ENCODE peak calls at places on chromosomes 4 and X, in eight cellular contexts. F is GM12865, H is lower lobe of right lung, L is ovary, P is Peyer's patch, W is NB4, G is fibroblast of lung, T is kidney. E is an unnamed sample.

GRCh38 chrX:13428055-13428786 is 108.4 kb upstream of the ATXN3L start:
- DNase-seq in W (peak; percentile 60), P (no peak), H (no peak), L (no peak), F (no peak), T (no peak), G (peak; percentile 41), E (peak; percentile 89)

GRCh38 chr4:61202100-61202637 is 2.0 kb downstream of the ADGRL3 start:
- DNase-seq in F (no peak), T (peak; percentile 68), W (no peak), L (no peak), P (no peak), H (peak; percentile 38), G (peak; percentile 18), E (no peak)

GRCh38 chrX:56759736-56760409 is 30.8 kb downstream of the NBDY start:
- DNase-seq in F (no peak), H (no peak), P (no peak), T (peak; percentile 65), L (no peak), W (no peak), G (no peak), E (no peak)

GRCh38 chr4:10655968-10656367 is 28.6 kb downstream of the CLNK start:
- DNase-seq in P (no peak), G (peak; percentile 80), H (no peak), W (no peak), L (no peak), F (no peak), T (no peak), E (peak; percentile 81)

GRCh38 chr4:169741569-169741968 is 16.2 kb downstream of the HPF1 start:
- DNase-seq in F (no peak), T (no peak), L (no peak), H (no peak), G (peak; percentile 16), P (no peak), W (peak; percentile 17), E (no peak)

GRCh38 chrX:9149831-9150230 is 115.9 kb upstream of the FAM9B start:
- DNase-seq in W (no peak), H (no peak), F (no peak), T (no peak), P (no peak), L (no peak), G (peak; percentile 31), E (peak; percentile 52)

GRCh38 chr4:36187723-36188333 is 56.5 kb downstream of the ARAP2 start:
- DNase-seq in H (no peak), W (peak; percentile 54), G (peak; percentile 62), P (no peak), T (no peak), F (peak; percentile 39), L (no peak), E (peak; percentile 27)

GRCh38 chrX:7987160-7987992 is 60.2 kb upstream of the PNPLA4 start:
- DNase-seq in W (peak; percentile 82), H (no peak), P (no peak), L (no peak), T (no peak), G (no peak), F (peak; percentile 18), E (peak; percentile 48)

GRCh38 chr4:80202190-80202711 is 4.9 kb downstream of the PRDM8 start:
- DNase-seq in H (peak; percentile 90), L (peak; percentile 88), G (peak; percentile 67), T (peak; percentile 93), P (peak; percentile 88), W (peak; percentile 89), F (peak; percentile 68), E (peak; percentile 94)

GRCh38 chr4:128009428-128009827 is 44.2 kb downstream of the ABHD18 start:
- DNase-seq in L (no peak), W (no peak), H (no peak), T (no peak), P (no peak), G (no peak), F (no peak), E (no peak)

GRCh38 chr4:119540249-119540648 is 88.4 kb downstream of the PDE5A start:
- DNase-seq in W (no peak), P (no peak), F (no peak), H (no peak), L (no peak), T (no peak), G (no peak), E (no peak)

GRCh38 chrX:16783452-16783851 is 2.8 kb upstream of the TXLNG start:
- DNase-seq in H (no peak), F (no peak), L (no peak), G (no peak), W (no peak), T (no peak), P (no peak), E (no peak)

GRCh38 chrX:16786139-16786790 is at the start of gene TXLNG:
- DNase-seq in P (peak; percentile 95), T (peak; percentile 100), F (peak; percentile 98), W (peak; percentile 99), L (peak; percentile 99), H (peak; percentile 96), G (peak; percentile 98), E (peak; percentile 98)

GRCh38 chrX:16785247-16786138 is 773 bp upstream of the TXLNG start:
- DNase-seq in H (no peak), P (peak; percentile 49), W (no peak), G (no peak), F (no peak), T (no peak), L (peak; percentile 33), E (no peak)

GRCh38 chrX:16788477-16788876 is 2.2 kb downstream of the TXLNG start:
- DNase-seq in W (peak; percentile 31), H (no peak), P (no peak), G (peak; percentile 36), F (no peak), T (no peak), L (peak; percentile 60), E (peak; percentile 46)

DNA sequence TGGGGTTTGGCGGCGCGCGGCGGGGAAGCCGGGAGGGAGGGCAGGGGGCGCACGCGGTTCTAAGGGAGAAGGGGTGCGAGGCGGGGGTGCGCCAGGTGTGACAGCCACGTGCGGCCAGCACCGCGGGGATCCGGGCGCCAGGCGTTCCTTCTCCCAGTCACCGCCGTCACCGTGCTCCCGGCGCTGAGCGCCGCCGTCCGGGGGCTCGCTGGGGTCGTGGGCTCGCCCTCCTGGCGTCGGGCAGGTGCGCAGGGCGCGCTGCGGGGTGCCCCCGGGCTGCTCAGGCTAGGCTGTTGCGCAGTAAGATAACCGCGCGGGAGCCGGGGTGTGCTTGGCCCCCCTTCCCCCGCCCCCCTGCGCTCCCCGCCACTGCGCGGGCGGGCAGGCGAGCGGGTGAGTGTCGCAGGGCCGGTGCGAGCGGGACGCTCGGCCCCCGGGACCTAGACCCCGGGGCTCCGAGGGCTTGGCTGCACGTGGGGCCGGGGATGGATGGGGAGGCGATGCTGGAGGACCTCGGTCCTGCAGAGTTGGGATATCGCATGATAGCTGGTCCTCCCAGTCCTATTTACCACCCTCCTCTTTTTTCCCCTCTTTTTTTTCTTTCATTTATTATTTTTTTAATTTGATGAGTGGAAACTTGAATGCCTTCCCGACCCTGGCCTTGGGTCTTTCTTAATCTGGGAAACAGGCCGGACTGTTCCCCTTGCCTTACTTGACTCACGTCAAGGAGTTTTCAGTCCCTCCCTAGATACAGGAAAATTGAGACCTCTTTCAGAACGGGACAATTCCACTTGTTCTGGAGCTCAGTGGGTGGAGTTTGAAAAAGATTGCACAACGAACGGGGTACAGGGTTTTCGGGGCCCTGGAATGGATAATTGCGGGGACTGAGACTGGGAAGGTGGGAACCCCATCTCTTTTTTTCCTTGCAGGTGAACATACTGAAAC is 797 bp downstream of the TXLNG start:
- DNase-seq in W (peak; percentile 54), H (peak; percentile 47), F (peak; percentile 35), T (peak; percentile 84), G (peak; percentile 53), P (peak; percentile 49), L (peak; percentile 61), E (peak; percentile 21)
- H3K4me3 ChIP-seq in W (peak overlapping the region; percentile 71), H (peak overlapping the region; percentile 63), F (peak overlapping the region; percentile 78), T (peak overlapping the region; percentile 34), G (peak overlapping the region; percentile 62), P (peak overlapping the region; percentile 71), L (peak overlapping the region; percentile 63), E (peak overlapping the region; percentile 66)

DNA sequence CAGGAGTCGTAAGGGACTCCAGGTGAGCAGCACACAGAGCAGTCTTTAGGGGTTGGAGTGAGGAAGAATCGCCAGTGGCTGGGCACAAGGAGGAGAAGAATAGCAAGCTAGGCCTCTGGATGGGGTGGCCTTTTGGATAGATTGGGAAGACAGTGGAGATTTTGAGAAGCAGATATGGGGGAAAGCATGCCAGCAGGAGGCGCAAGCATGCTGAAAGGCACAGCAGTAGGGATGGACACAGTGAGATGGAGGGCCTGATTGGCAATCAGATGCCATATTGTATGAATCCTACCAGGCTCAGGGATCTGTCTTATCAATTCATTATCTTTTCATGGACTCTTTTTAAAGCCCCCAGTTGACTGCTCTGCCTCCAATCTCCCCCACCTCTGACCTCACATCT is 60.4 kb upstream of the MAGEA4 start:
- DNase-seq in G (no peak), P (no peak), W (no peak), L (no peak), H (no peak), F (peak; percentile 0), T (no peak), E (no peak)
- TF ChIP-seq CTCF in G (no peak), P (peak; percentile 17), W (no peak), L (no peak), H (no peak), F (no peak), T (no peak), E (no peak)

DNA sequence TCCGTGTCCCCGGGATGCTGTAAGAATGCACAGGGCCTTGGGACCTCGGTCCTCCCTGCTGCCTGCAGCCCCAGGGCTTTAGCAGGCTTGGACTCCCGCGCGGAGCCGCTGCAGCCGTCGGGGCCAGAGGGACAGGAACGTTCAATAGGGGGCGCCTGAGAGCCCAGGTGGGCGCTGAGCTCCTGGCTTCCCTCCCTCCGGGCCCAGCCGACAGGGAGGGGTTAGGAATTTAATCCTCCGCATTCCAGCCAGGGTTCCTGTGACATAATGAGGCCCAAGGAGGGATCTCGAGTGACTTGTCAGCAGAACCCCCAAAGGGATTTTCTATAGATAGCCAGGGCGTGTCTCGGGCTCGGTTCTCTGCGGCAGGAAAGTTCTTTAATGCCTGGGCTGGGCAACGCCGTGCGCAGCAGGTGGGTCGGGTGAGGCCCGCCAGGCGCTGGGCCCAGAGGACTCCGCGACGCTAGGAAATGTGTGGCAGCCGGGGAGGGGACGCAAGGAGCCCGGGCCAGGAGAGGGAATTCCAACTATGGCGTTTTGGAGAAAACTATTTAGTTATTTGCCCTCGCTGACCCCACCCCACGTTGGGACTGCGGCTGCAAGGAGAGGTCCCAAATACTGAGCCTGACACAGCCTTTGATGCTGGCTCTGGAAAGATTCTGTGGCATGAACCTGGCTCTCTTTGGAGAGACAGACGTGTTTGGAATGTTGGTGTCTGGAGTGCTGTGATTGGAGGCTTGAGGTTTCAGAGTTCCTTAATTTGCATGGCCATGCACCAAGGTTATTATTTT is 285.2 kb upstream of the GATB start:
- DNase-seq in P (peak; percentile 64), T (peak; percentile 78), L (peak; percentile 22), G (no peak), F (no peak), W (no peak), H (peak; percentile 69), E (peak; percentile 13)
- H3K4me3 ChIP-seq in P (no peak overlapping the region), T (peak overlapping the region; percentile 36), L (no peak overlapping the region), G (no peak overlapping the region), F (no peak overlapping the region), W (no peak overlapping the region), H (peak overlapping the region; percentile 31), E (no peak overlapping the region)

DNA sequence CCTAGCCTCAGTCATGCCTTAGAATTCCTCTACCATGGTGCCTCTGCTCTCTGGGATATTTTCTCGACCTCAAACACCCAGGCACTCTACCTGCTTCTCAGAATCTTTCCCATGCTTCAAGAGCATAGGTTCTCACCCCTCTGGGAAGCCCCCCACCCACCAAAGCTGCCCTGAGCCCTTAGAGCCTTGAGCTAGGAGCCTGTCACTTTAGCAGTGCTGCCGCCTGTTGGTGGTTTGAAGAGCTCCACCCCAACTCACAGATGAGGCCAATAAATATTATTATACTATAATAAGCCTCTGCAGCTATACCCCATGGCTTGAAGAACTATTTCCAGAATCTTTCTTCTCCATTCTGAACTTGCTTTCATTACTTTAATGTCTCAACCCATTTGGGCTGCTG is 109.7 kb downstream of the RTL5 start:
- DNase-seq in H (no peak), F (peak; percentile 43), P (no peak), G (no peak), W (peak; percentile 48), T (peak; percentile 28), L (no peak), E (no peak)
- TF ChIP-seq CTCF in H (peak; percentile 30), F (peak; percentile 44), P (no peak), G (peak; percentile 31), W (peak; percentile 50), T (peak; percentile 3), L (no peak), E (peak; percentile 44)

E was measured in foreskin fibroblast.